ENCODE peak calls at places on chromosome 5, in six cellular contexts. One of them, this sample, is unnamed.
A peak's percentile ranks its signal among the peaks of the same experiment; 100 is the strongest.

GRCh38 chr5:16737620-16738364 is 121.0 kb upstream of the RETREG1 start:
- DNase-seq in H1: peak; percentile 64
- DNase-seq in stomach: no peak
- DNase-seq in tibial nerve: no peak
- DNase-seq in ovary: no peak
- DNase-seq in A549: no peak
- DNase-seq in this sample: no peak

GRCh38 chr5:64594025-64594424 is 88.2 kb downstream of the RGS7BP start:
- DNase-seq in tibial nerve: no peak
- DNase-seq in A549: no peak
- DNase-seq in ovary: no peak
- DNase-seq in H1: no peak
- DNase-seq in stomach: no peak
- DNase-seq in this sample: no peak

GRCh38 chr5:145943674-145944121 is 7.3 kb downstream of the SH3RF2 start:
- DNase-seq in A549: peak; percentile 33
- DNase-seq in stomach: peak; percentile 56
- DNase-seq in tibial nerve: no peak
- DNase-seq in H1: no peak
- DNase-seq in ovary: no peak
- DNase-seq in this sample: no peak

GRCh38 chr5:38742821-38743220 is 103.0 kb upstream of the OSMR start:
- DNase-seq in A549: no peak
- DNase-seq in stomach: no peak
- DNase-seq in tibial nerve: no peak
- DNase-seq in ovary: no peak
- DNase-seq in H1: no peak
- DNase-seq in this sample: no peak

GRCh38 chr5:53172630-53173029 is 63.1 kb upstream of the MOCS2 start:
- DNase-seq in H1: no peak
- DNase-seq in A549: no peak
- DNase-seq in stomach: no peak
- DNase-seq in tibial nerve: no peak
- DNase-seq in ovary: no peak
- DNase-seq in this sample: no peak

GRCh38 chr5:56490971-56491468 is 257.9 kb upstream of the ANKRD55 start:
- DNase-seq in ovary: no peak
- DNase-seq in stomach: no peak
- DNase-seq in A549: no peak
- DNase-seq in H1: no peak
- DNase-seq in tibial nerve: no peak
- DNase-seq in this sample: no peak

GRCh38 chr5:343461-344401 is 22.2 kb downstream of the AHRR start:
- DNase-seq in H1: no peak
- DNase-seq in ovary: peak; percentile 71
- DNase-seq in tibial nerve: no peak
- DNase-seq in stomach: peak; percentile 69
- DNase-seq in A549: peak; percentile 62
- DNase-seq in this sample: no peak

GRCh38 chr5:39264528-39264927 is 45.2 kb upstream of the FYB1 start:
- DNase-seq in ovary: no peak
- DNase-seq in tibial nerve: no peak
- DNase-seq in H1: no peak
- DNase-seq in stomach: no peak
- DNase-seq in A549: no peak
- DNase-seq in this sample: no peak

GRCh38 chr5:123422433-123423277 is 548 bp downstream of the CEP120 start:
- DNase-seq in H1: no peak
- DNase-seq in tibial nerve: peak; percentile 19
- DNase-seq in A549: peak; percentile 25
- DNase-seq in ovary: no peak
- DNase-seq in stomach: peak; percentile 32
- DNase-seq in this sample: no peak

GRCh38 chr5:137791387-137791786 is 37.2 kb upstream of the HNRNPA0 start:
- DNase-seq in ovary: no peak
- DNase-seq in stomach: no peak
- DNase-seq in A549: no peak
- DNase-seq in tibial nerve: no peak
- DNase-seq in H1: no peak
- DNase-seq in this sample: no peak

GRCh38 chr5:179165421-179166170 is 105.4 kb downstream of the ZNF354C start:
- DNase-seq in ovary: peak; percentile 31
- DNase-seq in tibial nerve: no peak
- DNase-seq in H1: no peak
- DNase-seq in A549: no peak
- DNase-seq in stomach: no peak
- DNase-seq in this sample: peak; percentile 49

GRCh38 chr5:74587300-74587699 is 53.2 kb downstream of the ENC1 start:
- DNase-seq in tibial nerve: no peak
- DNase-seq in A549: no peak
- DNase-seq in H1: no peak
- DNase-seq in stomach: no peak
- DNase-seq in ovary: no peak
- DNase-seq in this sample: no peak

GRCh38 chr5:39073759-39074008 is 515 bp downstream of the RICTOR start:
- DNase-seq in tibial nerve: no peak
- DNase-seq in H1: no peak
- DNase-seq in stomach: no peak
- DNase-seq in ovary: no peak
- DNase-seq in A549: no peak
- DNase-seq in this sample: peak; percentile 64

GRCh38 chr5:153671653-153672346 is 181.3 kb downstream of the GRIA1 start:
- DNase-seq in stomach: no peak
- DNase-seq in tibial nerve: no peak
- DNase-seq in H1: no peak
- DNase-seq in A549: no peak
- DNase-seq in ovary: no peak
- DNase-seq in this sample: no peak
- TF ChIP-seq EP300 in stomach: no peak
- TF ChIP-seq EP300 in tibial nerve: no peak
- TF ChIP-seq EP300 in H1: no peak
- TF ChIP-seq EP300 in A549: no peak
- TF ChIP-seq EP300 in ovary: no peak
- TF ChIP-seq EP300 in this sample: no peak

GRCh38 chr5:61029456-61030162 is 84.6 kb downstream of the NDUFAF2 start:
- DNase-seq in ovary: no peak
- DNase-seq in A549: no peak
- DNase-seq in H1: no peak
- DNase-seq in stomach: no peak
- DNase-seq in tibial nerve: no peak
- DNase-seq in this sample: no peak

GRCh38 chr5:61030163-61030482 is 85.1 kb downstream of the NDUFAF2 start:
- DNase-seq in stomach: no peak
- DNase-seq in tibial nerve: no peak
- DNase-seq in A549: no peak
- DNase-seq in ovary: no peak
- DNase-seq in H1: no peak
- DNase-seq in this sample: no peak

GRCh38 chr5:61026004-61026403 is 81.0 kb downstream of the NDUFAF2 start:
- DNase-seq in H1: no peak
- DNase-seq in stomach: no peak
- DNase-seq in ovary: no peak
- DNase-seq in A549: no peak
- DNase-seq in tibial nerve: no peak
- DNase-seq in this sample: no peak

GRCh38 chr5:61023131-61023530 is 78.1 kb downstream of the NDUFAF2 start:
- DNase-seq in H1: no peak
- DNase-seq in stomach: no peak
- DNase-seq in A549: no peak
- DNase-seq in ovary: no peak
- DNase-seq in tibial nerve: no peak
- DNase-seq in this sample: no peak

DNA sequence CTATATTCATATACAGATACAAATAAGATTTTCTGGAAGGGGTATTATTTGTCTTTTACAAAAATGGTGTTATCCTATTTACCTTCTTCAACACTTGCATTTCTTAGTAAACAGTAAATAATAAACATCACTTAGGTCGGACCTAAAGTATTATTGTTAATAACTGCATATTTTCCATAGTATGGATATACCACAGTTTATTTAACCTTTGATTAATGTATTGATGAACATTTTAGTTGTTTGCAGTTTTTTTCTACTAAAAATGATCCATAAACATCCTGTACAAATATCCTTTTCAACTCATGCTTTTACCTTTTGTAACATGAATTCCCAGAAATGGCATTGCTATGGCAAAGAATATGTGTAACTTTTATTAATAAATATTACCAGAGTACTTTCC is 83.4 kb downstream of the NDUFAF2 start:
- DNase-seq in H1: no peak
- DNase-seq in tibial nerve: no peak
- DNase-seq in A549: no peak
- DNase-seq in ovary: no peak
- DNase-seq in stomach: no peak
- DNase-seq in this sample: no peak
- TF ChIP-seq POLR2A in H1: no peak
- TF ChIP-seq POLR2A in tibial nerve: no peak
- TF ChIP-seq POLR2A in A549: no peak
- TF ChIP-seq POLR2A in ovary: no peak
- TF ChIP-seq POLR2A in stomach: no peak
- TF ChIP-seq POLR2A in this sample: no peak

GRCh38 chr5:62192958-62193357 is 113.0 kb upstream of the KIF2A start:
- DNase-seq in tibial nerve: no peak
- DNase-seq in stomach: no peak
- DNase-seq in ovary: no peak
- DNase-seq in A549: no peak
- DNase-seq in H1: no peak
- DNase-seq in this sample: no peak

GRCh38 chr5:62190931-62191330 is 115.1 kb upstream of the KIF2A start:
- DNase-seq in H1: no peak
- DNase-seq in tibial nerve: no peak
- DNase-seq in A549: no peak
- DNase-seq in stomach: no peak
- DNase-seq in ovary: no peak
- DNase-seq in this sample: no peak

GRCh38 chr5:62184444-62184843 is 121.6 kb upstream of the KIF2A start:
- DNase-seq in ovary: no peak
- DNase-seq in tibial nerve: no peak
- DNase-seq in stomach: no peak
- DNase-seq in H1: no peak
- DNase-seq in A549: no peak
- DNase-seq in this sample: no peak

GRCh38 chr5:62190173-62190572 is 115.8 kb upstream of the KIF2A start:
- DNase-seq in stomach: no peak
- DNase-seq in tibial nerve: no peak
- DNase-seq in ovary: no peak
- DNase-seq in H1: no peak
- DNase-seq in A549: no peak
- DNase-seq in this sample: no peak
- TF ChIP-seq CTCF in stomach: no peak
- TF ChIP-seq CTCF in tibial nerve: no peak
- TF ChIP-seq CTCF in ovary: no peak
- TF ChIP-seq CTCF in H1: no peak
- TF ChIP-seq CTCF in A549: no peak
- TF ChIP-seq CTCF in this sample: no peak

GRCh38 chr5:141867651-141868050 is 10.6 kb downstream of the PCDH1 start:
- DNase-seq in stomach: no peak
- DNase-seq in H1: no peak
- DNase-seq in tibial nerve: no peak
- DNase-seq in A549: no peak
- DNase-seq in ovary: no peak
- DNase-seq in this sample: no peak

GRCh38 chr5:141867139-141867538 is 11.1 kb downstream of the PCDH1 start:
- DNase-seq in A549: no peak
- DNase-seq in tibial nerve: no peak
- DNase-seq in stomach: peak; percentile 50
- DNase-seq in ovary: no peak
- DNase-seq in H1: no peak
- DNase-seq in this sample: no peak

GRCh38 chr5:141864371-141865370 is 13.5 kb downstream of the PCDH1 start:
- DNase-seq in H1: no peak
- DNase-seq in ovary: no peak
- DNase-seq in tibial nerve: no peak
- DNase-seq in A549: no peak
- DNase-seq in stomach: no peak
- DNase-seq in this sample: no peak

GRCh38 chr5:141865406-141865805 is 12.8 kb downstream of the PCDH1 start:
- DNase-seq in H1: no peak
- DNase-seq in tibial nerve: no peak
- DNase-seq in stomach: no peak
- DNase-seq in A549: no peak
- DNase-seq in ovary: no peak
- DNase-seq in this sample: no peak

DNA sequence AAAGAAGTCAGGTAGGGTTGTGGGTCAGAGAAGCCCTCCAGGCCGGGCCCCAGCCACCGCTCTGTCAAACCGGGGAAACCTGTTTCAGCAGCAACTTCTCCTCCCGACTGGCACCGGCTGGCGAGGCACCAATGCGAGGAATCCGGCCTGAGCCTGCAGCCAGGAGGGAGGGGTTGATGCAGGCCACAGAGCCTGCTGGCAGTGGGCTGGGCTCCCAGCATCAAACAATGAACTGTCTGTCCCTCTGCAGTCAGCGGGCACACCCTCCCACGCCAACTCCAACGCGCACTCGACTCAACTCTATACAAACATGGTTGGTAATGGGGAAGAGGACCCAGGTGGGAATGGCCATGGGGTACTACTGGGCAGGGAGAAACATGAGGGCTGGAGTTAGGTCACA is 12.1 kb downstream of the PCDH1 start:
- DNase-seq in ovary: no peak
- DNase-seq in stomach: peak; percentile 94
- DNase-seq in H1: no peak
- DNase-seq in A549: no peak
- DNase-seq in tibial nerve: no peak
- DNase-seq in this sample: peak; percentile 76
- TF ChIP-seq EP300 in ovary: no peak
- TF ChIP-seq EP300 in stomach: no peak
- TF ChIP-seq EP300 in H1: no peak
- TF ChIP-seq EP300 in A549: no peak
- TF ChIP-seq EP300 in tibial nerve: peak; percentile 40
- TF ChIP-seq EP300 in this sample: no peak

GRCh38 chr5:14581891-14582796 is 552 bp downstream of the OTULINL start:
- DNase-seq in stomach: peak; percentile 74
- DNase-seq in ovary: peak; percentile 63
- DNase-seq in A549: peak; percentile 73
- DNase-seq in tibial nerve: no peak
- DNase-seq in H1: no peak
- DNase-seq in this sample: peak; percentile 78
- TF ChIP-seq POLR2A in stomach: no peak
- TF ChIP-seq POLR2A in ovary: no peak
- TF ChIP-seq POLR2A in A549: no peak
- TF ChIP-seq POLR2A in tibial nerve: no peak
- TF ChIP-seq POLR2A in H1: no peak
- TF ChIP-seq POLR2A in this sample: no peak

GRCh38 chr5:134547579-134547978 is 22.1 kb downstream of the JADE2 start:
- DNase-seq in A549: no peak
- DNase-seq in tibial nerve: no peak
- DNase-seq in H1: no peak
- DNase-seq in stomach: peak; percentile 31
- DNase-seq in ovary: no peak
- DNase-seq in this sample: peak; percentile 81

GRCh38 chr5:134543820-134544692 is 18.6 kb downstream of the JADE2 start:
- DNase-seq in ovary: no peak
- DNase-seq in A549: no peak
- DNase-seq in tibial nerve: no peak
- DNase-seq in stomach: no peak
- DNase-seq in H1: no peak
- DNase-seq in this sample: no peak

GRCh38 chr5:134541736-134542376 is 16.4 kb downstream of the JADE2 start:
- DNase-seq in stomach: peak; percentile 48
- DNase-seq in A549: no peak
- DNase-seq in ovary: peak; percentile 77
- DNase-seq in tibial nerve: no peak
- DNase-seq in H1: no peak
- DNase-seq in this sample: no peak

GRCh38 chr5:134547999-134548626 is 22.6 kb downstream of the JADE2 start:
- DNase-seq in stomach: no peak
- DNase-seq in ovary: no peak
- DNase-seq in H1: no peak
- DNase-seq in A549: no peak
- DNase-seq in tibial nerve: no peak
- DNase-seq in this sample: no peak

GRCh38 chr5:134545070-134545868 is 19.8 kb downstream of the JADE2 start:
- DNase-seq in A549: no peak
- DNase-seq in H1: no peak
- DNase-seq in tibial nerve: no peak
- DNase-seq in ovary: peak; percentile 79
- DNase-seq in stomach: no peak
- DNase-seq in this sample: peak; percentile 94
- TF ChIP-seq CTCF in A549: no peak
- TF ChIP-seq CTCF in H1: no peak
- TF ChIP-seq CTCF in tibial nerve: no peak
- TF ChIP-seq CTCF in ovary: no peak
- TF ChIP-seq CTCF in stomach: no peak
- TF ChIP-seq CTCF in this sample: no peak

This sample was measured in sigmoid colon.